ENCODE peak calls at places on chromosomes 1 and 21, in eight cellular contexts. One of them, this sample, is unnamed.

GRCh38 chr1:64923294-64923718 is 43.0 kb downstream of the JAK1 start:
- DNase-seq in GM23248: peak; percentile 58
- DNase-seq in stimulated activated CD8-positive, alpha-beta memory T cell treated with anti-CD3 and anti-CD28 coated beads, Interleukin-4, amount 100 ng/mL, for 1 hour: no peak
- DNase-seq in colonic mucosa: no peak
- DNase-seq in NCI-H1694: no peak
- DNase-seq in D341Med: no peak
- DNase-seq in cardiac fibroblast: no peak
- DNase-seq in AG08395: peak; percentile 35
- DNase-seq in this sample: peak; percentile 48

GRCh38 chr1:214441119-214441518 is 110.3 kb downstream of the PTPN14 start:
- DNase-seq in AG08395: no peak
- DNase-seq in cardiac fibroblast: peak; percentile 65
- DNase-seq in NCI-H1694: no peak
- DNase-seq in GM23248: no peak
- DNase-seq in D341Med: no peak
- DNase-seq in colonic mucosa: no peak
- DNase-seq in stimulated activated CD8-positive, alpha-beta memory T cell treated with anti-CD3 and anti-CD28 coated beads, Interleukin-4, amount 100 ng/mL, for 1 hour: no peak
- DNase-seq in this sample: no peak

GRCh38 chr1:107939256-107939655 is 25.7 kb downstream of the VAV3 start:
- DNase-seq in colonic mucosa: no peak
- DNase-seq in D341Med: no peak
- DNase-seq in NCI-H1694: no peak
- DNase-seq in stimulated activated CD8-positive, alpha-beta memory T cell treated with anti-CD3 and anti-CD28 coated beads, Interleukin-4, amount 100 ng/mL, for 1 hour: no peak
- DNase-seq in GM23248: no peak
- DNase-seq in cardiac fibroblast: no peak
- DNase-seq in AG08395: no peak
- DNase-seq in this sample: no peak

GRCh38 chr1:3817138-3817740 is 20.9 kb upstream of the LRRC47 start:
- DNase-seq in colonic mucosa: no peak
- DNase-seq in D341Med: no peak
- DNase-seq in NCI-H1694: no peak
- DNase-seq in cardiac fibroblast: no peak
- DNase-seq in AG08395: no peak
- DNase-seq in stimulated activated CD8-positive, alpha-beta memory T cell treated with anti-CD3 and anti-CD28 coated beads, Interleukin-4, amount 100 ng/mL, for 1 hour: no peak
- DNase-seq in GM23248: no peak
- DNase-seq in this sample: no peak

GRCh38 chr1:117537291-117537920 is 68.4 kb upstream of the TENT5C start:
- DNase-seq in stimulated activated CD8-positive, alpha-beta memory T cell treated with anti-CD3 and anti-CD28 coated beads, Interleukin-4, amount 100 ng/mL, for 1 hour: no peak
- DNase-seq in D341Med: no peak
- DNase-seq in GM23248: peak; percentile 13
- DNase-seq in AG08395: no peak
- DNase-seq in NCI-H1694: no peak
- DNase-seq in colonic mucosa: peak; percentile 82
- DNase-seq in cardiac fibroblast: no peak
- DNase-seq in this sample: no peak

GRCh38 chr1:6034750-6035096 is 11.0 kb upstream of the KCNAB2 start:
- DNase-seq in D341Med: no peak
- DNase-seq in stimulated activated CD8-positive, alpha-beta memory T cell treated with anti-CD3 and anti-CD28 coated beads, Interleukin-4, amount 100 ng/mL, for 1 hour: no peak
- DNase-seq in GM23248: no peak
- DNase-seq in colonic mucosa: no peak
- DNase-seq in AG08395: no peak
- DNase-seq in cardiac fibroblast: no peak
- DNase-seq in NCI-H1694: no peak
- DNase-seq in this sample: no peak

GRCh38 chr21:45294509-45295291 is 7.0 kb upstream of the POFUT2 start:
- DNase-seq in colonic mucosa: peak; percentile 61
- DNase-seq in NCI-H1694: no peak
- DNase-seq in stimulated activated CD8-positive, alpha-beta memory T cell treated with anti-CD3 and anti-CD28 coated beads, Interleukin-4, amount 100 ng/mL, for 1 hour: no peak
- DNase-seq in GM23248: peak; percentile 90
- DNase-seq in cardiac fibroblast: peak; percentile 99
- DNase-seq in AG08395: peak; percentile 94
- DNase-seq in D341Med: no peak
- DNase-seq in this sample: peak; percentile 99

GRCh38 chr1:85229574-85230097 is 28.8 kb upstream of the SYDE2 start:
- DNase-seq in AG08395: no peak
- DNase-seq in stimulated activated CD8-positive, alpha-beta memory T cell treated with anti-CD3 and anti-CD28 coated beads, Interleukin-4, amount 100 ng/mL, for 1 hour: no peak
- DNase-seq in GM23248: no peak
- DNase-seq in D341Med: no peak
- DNase-seq in colonic mucosa: peak; percentile 45
- DNase-seq in NCI-H1694: no peak
- DNase-seq in cardiac fibroblast: no peak
- DNase-seq in this sample: no peak

GRCh38 chr1:5830771-5831599 is 161.2 kb downstream of the NPHP4 start:
- DNase-seq in cardiac fibroblast: no peak
- DNase-seq in GM23248: no peak
- DNase-seq in colonic mucosa: no peak
- DNase-seq in NCI-H1694: peak; percentile 23
- DNase-seq in AG08395: no peak
- DNase-seq in D341Med: no peak
- DNase-seq in stimulated activated CD8-positive, alpha-beta memory T cell treated with anti-CD3 and anti-CD28 coated beads, Interleukin-4, amount 100 ng/mL, for 1 hour: no peak
- DNase-seq in this sample: no peak

GRCh38 chr1:38000529-38001453 is 4.5 kb downstream of the FHL3 start:
- DNase-seq in cardiac fibroblast: peak; percentile 81
- DNase-seq in NCI-H1694: no peak
- DNase-seq in GM23248: peak; percentile 83
- DNase-seq in stimulated activated CD8-positive, alpha-beta memory T cell treated with anti-CD3 and anti-CD28 coated beads, Interleukin-4, amount 100 ng/mL, for 1 hour: no peak
- DNase-seq in D341Med: no peak
- DNase-seq in AG08395: peak; percentile 79
- DNase-seq in colonic mucosa: no peak
- DNase-seq in this sample: peak; percentile 88

GRCh38 chr1:154154534-154155181 is at the start of gene NUP210L:
- DNase-seq in colonic mucosa: peak; percentile 49
- DNase-seq in AG08395: no peak
- DNase-seq in D341Med: no peak
- DNase-seq in NCI-H1694: no peak
- DNase-seq in cardiac fibroblast: peak; percentile 86
- DNase-seq in stimulated activated CD8-positive, alpha-beta memory T cell treated with anti-CD3 and anti-CD28 coated beads, Interleukin-4, amount 100 ng/mL, for 1 hour: no peak
- DNase-seq in GM23248: peak; percentile 36
- DNase-seq in this sample: peak; percentile 44

GRCh38 chr1:212976586-212976985 is 26.2 kb downstream of the VASH2 start:
- DNase-seq in stimulated activated CD8-positive, alpha-beta memory T cell treated with anti-CD3 and anti-CD28 coated beads, Interleukin-4, amount 100 ng/mL, for 1 hour: no peak
- DNase-seq in GM23248: no peak
- DNase-seq in AG08395: no peak
- DNase-seq in NCI-H1694: no peak
- DNase-seq in colonic mucosa: no peak
- DNase-seq in D341Med: no peak
- DNase-seq in cardiac fibroblast: no peak
- DNase-seq in this sample: no peak

GRCh38 chr1:30049748-30050147 is 673.6 kb downstream of the MATN1 start:
- DNase-seq in AG08395: no peak
- DNase-seq in D341Med: no peak
- DNase-seq in NCI-H1694: no peak
- DNase-seq in colonic mucosa: no peak
- DNase-seq in stimulated activated CD8-positive, alpha-beta memory T cell treated with anti-CD3 and anti-CD28 coated beads, Interleukin-4, amount 100 ng/mL, for 1 hour: no peak
- DNase-seq in cardiac fibroblast: no peak
- DNase-seq in GM23248: no peak
- DNase-seq in this sample: no peak

GRCh38 chr1:9473032-9473792 is 66.1 kb upstream of the SLC25A33 start:
- DNase-seq in NCI-H1694: no peak
- DNase-seq in AG08395: peak; percentile 99
- DNase-seq in D341Med: peak; percentile 34
- DNase-seq in GM23248: peak; percentile 98
- DNase-seq in cardiac fibroblast: peak; percentile 86
- DNase-seq in stimulated activated CD8-positive, alpha-beta memory T cell treated with anti-CD3 and anti-CD28 coated beads, Interleukin-4, amount 100 ng/mL, for 1 hour: no peak
- DNase-seq in colonic mucosa: peak; percentile 76
- DNase-seq in this sample: peak; percentile 93

GRCh38 chr1:76868154-76868882 is 1.0 kb downstream of the ST6GALNAC5 start:
- DNase-seq in AG08395: peak; percentile 45
- DNase-seq in stimulated activated CD8-positive, alpha-beta memory T cell treated with anti-CD3 and anti-CD28 coated beads, Interleukin-4, amount 100 ng/mL, for 1 hour: no peak
- DNase-seq in cardiac fibroblast: peak; percentile 22
- DNase-seq in D341Med: peak; percentile 74
- DNase-seq in colonic mucosa: no peak
- DNase-seq in NCI-H1694: peak; percentile 34
- DNase-seq in GM23248: peak; percentile 81
- DNase-seq in this sample: peak; percentile 15

GRCh38 chr21:41952568-41953248 is 1.1 kb downstream of the C2CD2 start:
- DNase-seq in GM23248: no peak
- DNase-seq in colonic mucosa: peak; percentile 33
- DNase-seq in cardiac fibroblast: no peak
- DNase-seq in stimulated activated CD8-positive, alpha-beta memory T cell treated with anti-CD3 and anti-CD28 coated beads, Interleukin-4, amount 100 ng/mL, for 1 hour: no peak
- DNase-seq in NCI-H1694: no peak
- DNase-seq in D341Med: peak; percentile 55
- DNase-seq in AG08395: no peak
- DNase-seq in this sample: peak; percentile 29

GRCh38 chr1:237309595-237310118 is 267.7 kb downstream of the RYR2 start:
- DNase-seq in D341Med: no peak
- DNase-seq in GM23248: no peak
- DNase-seq in AG08395: no peak
- DNase-seq in colonic mucosa: no peak
- DNase-seq in stimulated activated CD8-positive, alpha-beta memory T cell treated with anti-CD3 and anti-CD28 coated beads, Interleukin-4, amount 100 ng/mL, for 1 hour: no peak
- DNase-seq in NCI-H1694: no peak
- DNase-seq in cardiac fibroblast: no peak
- DNase-seq in this sample: no peak

GRCh38 chr21:42466700-42467612 is 29.1 kb downstream of the RSPH1 start:
- DNase-seq in colonic mucosa: peak; percentile 52
- DNase-seq in D341Med: no peak
- DNase-seq in GM23248: peak; percentile 53
- DNase-seq in AG08395: peak; percentile 37
- DNase-seq in stimulated activated CD8-positive, alpha-beta memory T cell treated with anti-CD3 and anti-CD28 coated beads, Interleukin-4, amount 100 ng/mL, for 1 hour: no peak
- DNase-seq in NCI-H1694: no peak
- DNase-seq in cardiac fibroblast: peak; percentile 23
- DNase-seq in this sample: no peak

GRCh38 chr1:239303289-239303688 is 83.1 kb upstream of the CHRM3 start:
- DNase-seq in stimulated activated CD8-positive, alpha-beta memory T cell treated with anti-CD3 and anti-CD28 coated beads, Interleukin-4, amount 100 ng/mL, for 1 hour: no peak
- DNase-seq in colonic mucosa: no peak
- DNase-seq in D341Med: no peak
- DNase-seq in AG08395: no peak
- DNase-seq in cardiac fibroblast: no peak
- DNase-seq in NCI-H1694: no peak
- DNase-seq in GM23248: no peak
- DNase-seq in this sample: no peak

GRCh38 chr1:56525463-56526155 is 53.8 kb downstream of the PLPP3 start:
- DNase-seq in cardiac fibroblast: no peak
- DNase-seq in colonic mucosa: no peak
- DNase-seq in GM23248: peak; percentile 63
- DNase-seq in stimulated activated CD8-positive, alpha-beta memory T cell treated with anti-CD3 and anti-CD28 coated beads, Interleukin-4, amount 100 ng/mL, for 1 hour: no peak
- DNase-seq in AG08395: peak; percentile 45
- DNase-seq in NCI-H1694: no peak
- DNase-seq in D341Med: no peak
- DNase-seq in this sample: peak; percentile 75

GRCh38 chr1:161013591-161014513 is 7.1 kb downstream of the F11R start:
- DNase-seq in D341Med: no peak
- DNase-seq in colonic mucosa: peak; percentile 94
- DNase-seq in cardiac fibroblast: peak; percentile 98
- DNase-seq in NCI-H1694: no peak
- DNase-seq in GM23248: peak; percentile 64
- DNase-seq in AG08395: peak; percentile 67
- DNase-seq in stimulated activated CD8-positive, alpha-beta memory T cell treated with anti-CD3 and anti-CD28 coated beads, Interleukin-4, amount 100 ng/mL, for 1 hour: peak; percentile 32
- DNase-seq in this sample: peak; percentile 29

GRCh38 chr1:159900086-159900680 is at the start of gene CFAP45:
- DNase-seq in D341Med: no peak
- DNase-seq in AG08395: peak; percentile 90
- DNase-seq in GM23248: peak; percentile 92
- DNase-seq in NCI-H1694: no peak
- DNase-seq in cardiac fibroblast: peak; percentile 89
- DNase-seq in stimulated activated CD8-positive, alpha-beta memory T cell treated with anti-CD3 and anti-CD28 coated beads, Interleukin-4, amount 100 ng/mL, for 1 hour: no peak
- DNase-seq in colonic mucosa: peak; percentile 89
- DNase-seq in this sample: peak; percentile 66

GRCh38 chr1:200968469-200969410 is 54.8 kb downstream of the KIF21B start:
- DNase-seq in D341Med: no peak
- DNase-seq in colonic mucosa: no peak
- DNase-seq in AG08395: no peak
- DNase-seq in stimulated activated CD8-positive, alpha-beta memory T cell treated with anti-CD3 and anti-CD28 coated beads, Interleukin-4, amount 100 ng/mL, for 1 hour: no peak
- DNase-seq in NCI-H1694: no peak
- DNase-seq in GM23248: no peak
- DNase-seq in cardiac fibroblast: no peak
- DNase-seq in this sample: no peak

This sample was measured in fibroblast of mammary gland.